ENCODE peak calls at places on chromosomes 3 and 15, in six cellular contexts. Q is dorsolateral prefrontal cortex, J is Peyer's patch, L is WERI-Rb-1, T is GM23338, V is pancreas. G is an unnamed sample. For H3K27me3, the result is how much of the 10 kb centered on the place peaks cover.

GRCh38 chr15:97084650-97085049 is 754.1 kb downstream of the NR2F2 start:
- DNase-seq in Q (no peak), J (no peak), L (no peak), T (no peak), V (no peak), G (no peak)

GRCh38 chr3:55828712-55829111 is 341.6 kb upstream of the WNT5A start:
- DNase-seq in Q (no peak), J (no peak), L (no peak), T (no peak), V (no peak), G (no peak)

GRCh38 chr15:61186905-61187865 is 41.9 kb downstream of the RORA start:
- DNase-seq in Q (no peak), J (no peak), L (no peak), T (no peak), V (no peak), G (no peak)

GRCh38 chr3:71078199-71078598 is 505.3 kb downstream of the FOXP1 start:
- DNase-seq in Q (no peak), J (no peak), L (no peak), T (no peak), V (no peak), G (no peak)

GRCh38 chr3:171788546-171789351 is 21.5 kb downstream of the PLD1 start:
- DNase-seq in Q (no peak), J (no peak), L (no peak), T (no peak), V (no peak), G (peak)

GRCh38 chr15:79689030-79689429 is 207.8 kb downstream of the MTHFS start:
- DNase-seq in Q (no peak), J (no peak), L (no peak), T (no peak), V (no peak), G (no peak)

GRCh38 chr3:11907667-11908660 is 61.3 kb upstream of the TAMM41 start:
- DNase-seq in Q (no peak), J (no peak), L (no peak), T (no peak), V (no peak), G (no peak)

GRCh38 chr3:75262661-75263060 is 401.5 kb upstream of the FRG2C start:
- DNase-seq in Q (no peak), J (no peak), L (no peak), T (no peak), V (no peak), G (no peak)

GRCh38 chr3:184574552-184575430 is 13.2 kb downstream of the EPHB3 start:
- DNase-seq in Q (no peak), J (no peak), L (peak), T (peak), V (no peak), G (no peak)

GRCh38 chr15:63880019-63880418 is 46.3 kb upstream of the HERC1 start:
- DNase-seq in Q (no peak), J (no peak), L (no peak), T (no peak), V (no peak), G (no peak)

GRCh38 chr3:67739851-67740250 is 85.4 kb upstream of the SUCLG2 start:
- DNase-seq in Q (no peak), J (no peak), L (no peak), T (no peak), V (no peak), G (no peak)

GRCh38 chr3:73493543-73494314 is 131.0 kb downstream of the PDZRN3 start:
- DNase-seq in Q (no peak), J (no peak), L (no peak), T (no peak), V (no peak), G (no peak)

GRCh38 chr15:58987036-58987435 is 427 bp upstream of the RNF111 start:
- DNase-seq in Q (no peak), J (no peak), L (no peak), T (no peak), V (no peak), G (no peak)

GRCh38 chr15:63948971-63949370 is 97.3 kb downstream of the DAPK2 start:
- DNase-seq in Q (no peak), J (no peak), L (no peak), T (no peak), V (no peak), G (no peak)

GRCh38 chr3:124845406-124845805 is 41.8 kb downstream of the ITGB5 start:
- DNase-seq in Q (no peak), J (no peak), L (no peak), T (no peak), V (no peak), G (no peak)

GRCh38 chr3:129611812-129612349 is 5.4 kb upstream of the PLXND1 start:
- DNase-seq in Q (no peak), J (no peak), L (no peak), T (peak), V (no peak), G (peak)

GRCh38 chr3:196772102-196772501 is 32.4 kb downstream of the PAK2 start:
- DNase-seq in Q (no peak), J (no peak), L (peak), T (no peak), V (no peak), G (no peak)

GRCh38 chr15:77617507-77618285 is 15.0 kb downstream of the LINGO1 start:
- DNase-seq in Q (no peak), J (no peak), L (peak), T (peak), V (no peak), G (peak)

GRCh38 chr3:20990896-20991295 is 760.1 kb downstream of the ZNF385D start:
- DNase-seq in Q (no peak), J (no peak), L (no peak), T (peak), V (no peak), G (no peak)

GRCh38 chr3:136882575-136882974 is 20.6 kb downstream of the NCK1 start:
- DNase-seq in Q (no peak), J (no peak), L (no peak), T (no peak), V (no peak), G (no peak)

GRCh38 chr3:127194601-127195187 is 1.8 kb downstream of the PRR23E start:
- DNase-seq in Q (no peak), J (peak), L (no peak), T (no peak), V (no peak), G (no peak)

GRCh38 chr3:127193775-127194174 is 844 bp downstream of the PRR23E start:
- DNase-seq in Q (no peak), J (no peak), L (no peak), T (no peak), V (no peak), G (no peak)

GRCh38 chr3:127196466-127197299 is 3.8 kb downstream of the PRR23E start:
- DNase-seq in Q (no peak), J (peak), L (no peak), T (no peak), V (no peak), G (no peak)

GRCh38 chr3:127196002-127196401 is 3.1 kb downstream of the PRR23E start:
- DNase-seq in Q (no peak), J (no peak), L (no peak), T (no peak), V (no peak), G (no peak)

DNA sequence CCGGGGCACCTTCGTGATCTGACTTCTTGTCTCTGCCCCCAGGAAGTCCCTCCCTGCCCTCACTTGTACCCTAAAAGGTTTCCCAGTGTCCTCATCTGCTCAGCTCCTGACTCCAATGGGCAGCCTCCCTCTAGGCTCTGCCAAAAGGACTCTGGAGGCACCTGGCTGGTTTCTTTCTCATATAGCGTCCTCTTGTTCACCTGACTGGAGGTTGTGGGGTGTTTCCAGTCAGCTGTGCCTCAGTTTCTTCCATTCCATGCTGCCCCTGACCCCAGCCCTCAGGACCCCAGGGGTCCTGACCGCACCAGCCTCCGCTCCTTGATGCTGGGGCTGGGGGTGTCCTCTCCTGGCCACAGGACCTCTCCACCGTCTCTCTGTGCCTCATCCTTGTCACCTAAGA is 2.5 kb downstream of the PRR23E start:
- DNase-seq in Q (no peak), J (peak), L (no peak), T (no peak), V (no peak), G (no peak)
- H3K27me3 ChIP-seq in Q (under half), J (under half), L (under half), T (under half), V (under half), G (under half)

DNA sequence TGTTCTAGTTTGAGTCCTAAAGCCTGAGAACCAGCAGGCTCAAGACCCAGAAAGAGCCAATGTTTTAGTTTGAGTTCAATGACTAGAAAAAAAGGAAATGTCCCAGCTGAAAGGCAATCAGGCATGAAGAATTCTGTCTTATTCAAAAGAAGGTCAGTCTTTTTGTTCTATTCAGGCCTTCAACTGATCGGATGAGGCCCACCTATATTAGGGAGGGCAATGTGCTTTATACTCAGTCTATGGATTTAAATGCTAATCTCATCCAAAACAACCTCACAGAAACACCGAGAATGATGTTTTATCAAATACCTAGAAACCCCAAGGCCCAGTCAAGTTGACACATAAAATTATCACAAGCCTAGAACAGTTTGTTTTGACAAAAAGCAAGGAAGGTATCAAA is 4.0 kb downstream of the MNS1 start:
- DNase-seq in Q (no peak), J (no peak), L (no peak), T (no peak), V (no peak), G (no peak)
- H3K4me3 ChIP-seq in Q (no peak), J (no peak), L (no peak), T (no peak), V (no peak), G (no peak)

GRCh38 chr3:3800076-3800448 is 831 bp downstream of the LRRN1 start:
- DNase-seq in Q (no peak), J (peak), L (peak), T (peak), V (peak), G (no peak)

GRCh38 chr3:3800685-3801509 is 1.7 kb downstream of the LRRN1 start:
- DNase-seq in Q (no peak), J (peak), L (no peak), T (peak), V (peak), G (no peak)

GRCh38 chr3:3798641-3799113 is 554 bp upstream of the LRRN1 start:
- DNase-seq in Q (no peak), J (no peak), L (peak), T (peak), V (peak), G (peak)

GRCh38 chr3:3801510-3801841 is 2.2 kb downstream of the LRRN1 start:
- DNase-seq in Q (no peak), J (no peak), L (no peak), T (peak), V (no peak), G (no peak)

GRCh38 chr3:3799173-3800075 is at the start of gene LRRN1:
- DNase-seq in Q (peak), J (peak), L (peak), T (peak), V (peak), G (no peak)
- H3K27me3 ChIP-seq in Q (under half), J (under half), L (under half), T (under half), V (under half), G (under half)

GRCh38 chr15:70703066-70703465 is 60.3 kb downstream of the UACA start:
- DNase-seq in Q (no peak), J (no peak), L (no peak), T (no peak), V (no peak), G (no peak)
- H3K4me3 ChIP-seq in Q (no peak), J (no peak), L (no peak), T (no peak), V (no peak), G (no peak)

G was measured in Caco-2.